ENCODE peak calls at places on chromosomes 3 and 15, in four cellular contexts. S, H, G and O are unnamed samples.

GRCh38 chr3:8503871-8504610 is 2.4 kb downstream of the LMCD1 start:
- DNase-seq in G (no peak), H (peak; percentile 42), S (no peak), O (no peak)

GRCh38 chr3:144818973-144819372 is 847.4 kb downstream of the DIPK2A start:
- DNase-seq in H (no peak), G (no peak), S (no peak), O (no peak)

GRCh38 chr3:61890167-61890566 is 328.8 kb downstream of the PTPRG start:
- DNase-seq in G (no peak), H (no peak), S (no peak), O (no peak)

GRCh38 chr3:113174806-113175490 is 36.4 kb upstream of the BOC start:
- DNase-seq in H (no peak), S (no peak), G (peak; percentile 28), O (no peak)

GRCh38 chr3:72727207-72727606 is 121.0 kb downstream of the SHQ1 start:
- DNase-seq in G (peak; percentile 24), H (no peak), S (peak; percentile 37), O (no peak)

GRCh38 chr3:21433751-21434150 is 317.3 kb downstream of the ZNF385D start:
- DNase-seq in H (no peak), S (no peak), G (no peak), O (no peak)

GRCh38 chr15:53759333-53759975 is at the start of gene WDR72:
- DNase-seq in G (no peak), H (no peak), S (no peak), O (no peak)

GRCh38 chr3:52790741-52791140 is 3.9 kb upstream of the ITIH3 start:
- DNase-seq in H (no peak), S (no peak), G (no peak), O (no peak)

GRCh38 chr3:150451329-150452084 is 43.4 kb downstream of the TSC22D2 start:
- DNase-seq in H (no peak), S (peak; percentile 65), G (peak; percentile 45), O (no peak)

GRCh38 chr15:59371458-59372351 is 966 bp downstream of the MYO1E start:
- DNase-seq in S (peak; percentile 36), G (peak; percentile 30), H (no peak), O (no peak)

GRCh38 chr3:33173103-33173502 is 45.5 kb downstream of the SUSD5 start:
- DNase-seq in S (no peak), G (no peak), H (no peak), O (no peak)

GRCh38 chr15:90991587-90992285 is 2.6 kb downstream of the PRC1 start:
- DNase-seq in G (no peak), H (no peak), S (no peak), O (no peak)

GRCh38 chr3:31968391-31968926 is 12.6 kb downstream of the OSBPL10 start:
- DNase-seq in S (peak; percentile 84), G (peak; percentile 80), H (peak; percentile 47), O (no peak)

GRCh38 chr3:87318609-87319008 is 42.2 kb upstream of the POU1F1 start:
- DNase-seq in S (peak; percentile 53), H (no peak), G (no peak), O (peak; percentile 26)

GRCh38 chr15:101323793-101324505 is 28.9 kb upstream of the SNRPA1 start:
- DNase-seq in H (no peak), S (no peak), G (no peak), O (no peak)

GRCh38 chr3:53820756-53821580 is 25.3 kb downstream of the CHDH start:
- DNase-seq in S (no peak), H (no peak), G (no peak), O (no peak)

GRCh38 chr3:62242846-62243245 is 130.5 kb downstream of the FEZF2 start:
- DNase-seq in S (no peak), H (no peak), G (no peak), O (no peak)

GRCh38 chr3:71132995-71133730 is 450.4 kb downstream of the FOXP1 start:
- DNase-seq in G (no peak), S (no peak), H (no peak), O (no peak)

GRCh38 chr15:68300115-68300940 is 22.8 kb downstream of the FEM1B start:
- DNase-seq in G (no peak), H (no peak), S (no peak), O (no peak)

GRCh38 chr15:68298882-68299381 is 21.4 kb downstream of the FEM1B start:
- DNase-seq in G (no peak), H (no peak), S (peak; percentile 47), O (no peak)

GRCh38 chr15:68298336-68298735 is 20.8 kb downstream of the FEM1B start:
- DNase-seq in H (no peak), S (no peak), G (no peak), O (no peak)

GRCh38 chr15:68301300-68301699 is 23.8 kb downstream of the FEM1B start:
- DNase-seq in H (no peak), S (no peak), G (no peak), O (no peak)

GRCh38 chr15:68299436-68299835 is 21.9 kb downstream of the FEM1B start:
- DNase-seq in S (no peak), H (no peak), G (no peak), O (no peak)
- H3K4me3 ChIP-seq in S (no peak overlapping the region), H (no peak overlapping the region), G (no peak overlapping the region), O (no peak overlapping the region)

GRCh38 chr15:88480981-88481380 is 13.5 kb downstream of the MRPS11 start:
- DNase-seq in S (no peak), H (no peak), G (no peak), O (no peak)

GRCh38 chr15:88479169-88479568 is 11.7 kb downstream of the MRPS11 start:
- DNase-seq in H (peak; percentile 16), S (no peak), G (no peak), O (no peak)

GRCh38 chr15:88477126-88477525 is 9.6 kb downstream of the MRPS11 start:
- DNase-seq in G (no peak), S (no peak), H (no peak), O (no peak)

GRCh38 chr15:88477885-88478284 is 10.4 kb downstream of the MRPS11 start:
- DNase-seq in H (no peak), G (no peak), S (no peak), O (no peak)

DNA sequence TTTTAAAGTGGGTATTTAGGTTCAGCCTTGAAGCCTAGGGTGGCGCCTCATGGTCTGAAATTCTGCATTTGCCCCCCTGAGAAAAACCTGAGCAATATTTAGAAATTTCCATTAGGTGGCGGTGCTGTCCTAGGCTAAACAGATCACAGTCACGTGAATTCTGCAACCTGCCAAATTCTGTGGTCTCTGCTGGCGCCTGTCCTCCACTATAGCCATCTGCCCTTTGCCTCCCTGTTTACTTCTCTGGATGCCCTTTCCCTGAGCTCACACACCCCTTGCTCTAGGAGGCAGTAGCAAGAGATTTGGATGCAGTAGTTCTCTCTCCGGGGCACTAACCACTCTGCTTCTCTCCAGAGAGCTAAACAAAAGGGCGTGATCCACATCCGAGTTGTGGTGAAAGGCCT is 9.1 kb downstream of the MRPS11 start:
- DNase-seq in H (peak; percentile 48), S (peak; percentile 74), G (peak; percentile 66), O (no peak)
- TF ChIP-seq CTCF in H (peak; percentile 78), S (peak; percentile 64), G (peak; percentile 59), O (peak; percentile 62)

GRCh38 chr3:22986958-22987357 is 216.2 kb upstream of the UBE2E2 start:
- DNase-seq in G (no peak), S (no peak), H (no peak), O (no peak)

GRCh38 chr3:22990291-22991200 is 212.6 kb upstream of the UBE2E2 start:
- DNase-seq in H (no peak), S (no peak), G (no peak), O (no peak)

GRCh38 chr3:22988566-22988965 is 214.6 kb upstream of the UBE2E2 start:
- DNase-seq in S (no peak), G (no peak), H (peak; percentile 7), O (no peak)

GRCh38 chr3:22989716-22990115 is 213.4 kb upstream of the UBE2E2 start:
- DNase-seq in S (no peak), H (no peak), G (no peak), O (no peak)
- H3K4me3 ChIP-seq in S (no peak overlapping the region), H (no peak overlapping the region), G (no peak overlapping the region), O (no peak overlapping the region)

DNA sequence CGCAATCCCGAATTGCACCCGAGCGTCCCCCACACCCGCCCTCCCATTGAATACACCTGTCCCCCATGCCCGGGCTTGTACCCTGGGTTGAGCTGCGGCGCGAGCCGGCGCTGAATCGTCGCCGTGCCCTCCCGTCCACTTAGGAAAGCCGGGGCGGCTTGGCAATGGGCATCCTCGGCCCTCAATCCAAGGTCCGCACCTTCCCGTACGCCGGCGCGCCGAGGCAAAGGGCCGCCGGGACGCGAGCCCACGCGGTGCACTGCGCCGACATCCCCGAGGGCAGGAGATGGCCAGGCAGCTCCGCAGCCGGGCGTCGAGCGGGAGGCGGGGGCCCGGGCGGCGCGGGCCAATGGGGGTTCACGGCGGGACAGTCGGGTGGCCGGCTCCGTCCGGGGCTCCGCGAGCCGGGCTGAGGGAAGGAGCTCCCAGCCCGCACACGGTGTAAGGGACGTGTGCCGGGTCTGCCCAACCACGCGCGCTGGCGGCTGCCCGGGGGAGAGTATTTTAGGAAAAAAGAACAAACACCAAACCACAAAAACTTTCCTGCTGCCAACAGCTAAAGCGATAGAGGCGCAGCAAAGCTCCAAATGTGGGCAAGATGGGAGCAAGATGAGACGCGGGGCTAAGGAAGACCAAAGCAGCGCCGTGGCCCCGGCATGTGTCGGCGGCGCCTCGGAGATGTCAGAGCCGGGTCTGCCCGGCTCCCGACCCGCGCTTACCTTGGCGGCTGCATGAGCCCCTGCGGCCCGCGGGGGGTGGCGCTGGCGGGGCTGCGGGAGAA is 621 bp downstream of the RGMA start:
- DNase-seq in S (peak; percentile 18), H (peak; percentile 31), G (no peak), O (no peak)
- TF ChIP-seq CTCF in S (no peak), H (no peak), G (no peak), O (no peak)

DNA sequence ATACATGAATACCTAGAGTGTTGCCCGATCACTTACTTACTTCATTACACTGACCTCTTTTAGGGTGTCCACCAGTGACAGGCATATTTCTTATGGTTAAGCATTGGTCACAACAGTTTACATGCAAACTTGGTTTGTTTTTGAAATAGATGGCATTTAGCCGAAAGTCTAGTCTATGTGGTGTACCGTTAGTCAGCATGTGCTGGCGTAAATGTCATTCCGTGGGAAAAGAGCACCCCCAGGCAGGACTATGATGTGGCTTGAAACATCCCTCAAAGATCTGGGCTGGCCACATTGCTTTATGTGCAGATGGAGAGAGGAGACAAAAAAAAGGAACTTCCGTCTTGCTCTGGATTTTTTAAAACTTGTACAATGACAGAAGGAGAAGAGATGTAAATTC is 357.0 kb upstream of the ICE2 start:
- DNase-seq in G (no peak), H (no peak), S (peak; percentile 10), O (no peak)
- H3K4me3 ChIP-seq in G (no peak overlapping the region), H (no peak overlapping the region), S (no peak overlapping the region), O (no peak overlapping the region)

DNA sequence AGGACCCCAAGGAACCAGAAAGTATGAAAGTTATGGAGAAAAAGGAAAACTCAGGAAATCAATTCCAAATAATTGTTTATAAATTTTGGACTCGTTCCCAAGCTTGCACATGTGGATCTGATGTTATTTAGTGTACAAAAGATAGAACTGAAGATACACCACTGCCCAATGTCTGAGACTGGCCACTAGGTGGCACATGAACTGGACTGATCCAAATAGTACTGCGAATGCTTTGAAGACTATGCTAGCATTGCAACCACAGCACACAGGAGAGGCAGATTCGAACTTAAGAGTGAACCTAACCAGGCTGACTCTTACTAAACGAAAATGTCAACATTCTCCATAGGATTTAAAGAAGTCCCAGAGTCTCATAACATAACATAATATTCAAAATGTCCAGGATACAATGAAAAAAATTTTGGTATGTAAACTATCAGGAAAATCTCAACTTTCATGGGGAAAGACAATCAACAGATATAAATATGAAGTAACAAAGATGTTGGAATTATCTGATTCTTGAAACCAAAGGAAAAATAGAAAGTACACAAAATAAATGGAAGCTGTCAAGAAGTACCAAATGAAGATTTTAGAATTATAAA is 596.7 kb downstream of the FGF12 start:
- DNase-seq in H (peak; percentile 43), G (peak; percentile 36), S (peak; percentile 50), O (peak; percentile 24)
- TF ChIP-seq CTCF in H (peak; percentile 45), G (peak; percentile 50), S (peak; percentile 71), O (peak; percentile 85)